ENCODE peak calls at places on chromosomes 1 and 21, in nine cellular contexts. U is substantia nigra; D is NCI-H2171; O is hepatic stellate cell; C is H7; V is endothelial cell; Q is pons; N is ELF-1; S is activated CD8-positive, alpha-beta memory T cell treated with anti-CD3 and anti-CD28 coated beads, Interleukin-2, amount 50 U/mL, for 4 hours. E is an unnamed sample.

GRCh38 chr1:185699874-185700273 is 34.3 kb upstream of the HMCN1 start:
- DNase-seq in U (no peak), D (no peak), O (no peak), C (peak), V (no peak), Q (no peak), N (peak), S (no peak), E (no peak)

GRCh38 chr1:160070243-160071163 is 543 bp upstream of the KCNJ10 start:
- DNase-seq in U (peak), D (peak), O (peak), C (peak), V (peak), Q (peak), N (peak), S (peak), E (peak)

GRCh38 chr21:32371913-32372314 is 20.9 kb downstream of the URB1 start:
- DNase-seq in U (no peak), D (no peak), O (peak), C (no peak), V (no peak), Q (no peak), N (no peak), S (no peak), E (no peak)

GRCh38 chr1:223700942-223701637 is 11.2 kb upstream of the CAPN2 start:
- DNase-seq in U (no peak), D (no peak), O (peak), C (peak), V (no peak), Q (no peak), N (peak), S (no peak), E (no peak)

GRCh38 chr1:179208681-179209477 is 20.6 kb downstream of the ABL2 start:
- DNase-seq in U (no peak), D (no peak), O (no peak), C (no peak), V (no peak), Q (no peak), N (no peak), S (no peak), E (no peak)

GRCh38 chr21:14453339-14453738 is 70.4 kb upstream of the HSPA13 start:
- DNase-seq in U (no peak), D (no peak), O (no peak), C (no peak), V (no peak), Q (no peak), N (no peak), S (no peak), E (no peak)

GRCh38 chr1:217891966-217892365 is 260.8 kb downstream of the SPATA17 start:
- DNase-seq in U (no peak), D (no peak), O (no peak), C (no peak), V (no peak), Q (no peak), N (no peak), S (no peak), E (no peak)

GRCh38 chr1:234987415-234988159 is 141.1 kb downstream of the TOMM20 start:
- DNase-seq in U (no peak), D (no peak), O (peak), C (no peak), V (peak), Q (peak), N (peak), S (no peak), E (no peak)

GRCh38 chr21:42748620-42749176 is 95.3 kb downstream of the PDE9A start:
- DNase-seq in U (no peak), D (no peak), O (no peak), C (no peak), V (no peak), Q (no peak), N (no peak), S (no peak), E (no peak)

GRCh38 chr1:1290238-1290731 is 10.0 kb downstream of the SCNN1D start:
- DNase-seq in U (no peak), D (peak), O (peak), C (peak), V (peak), Q (no peak), N (peak), S (peak), E (no peak)